ENCODE peak calls at places on chromosomes 7 and 10, in four cellular contexts. One of them, this sample, is unnamed.

GRCh38 chr7:82528577-82529305 is 85.2 kb upstream of the CACNA2D1 start:
- DNase-seq in progenitor cell of endocrine pancreas: no peak
- DNase-seq in fibroblast of the aortic adventitia: peak
- DNase-seq in adrenal gland: no peak
- DNase-seq in this sample: peak

GRCh38 chr10:123997486-123998196 is 95.8 kb downstream of the CHST15 start:
- DNase-seq in fibroblast of the aortic adventitia: peak
- DNase-seq in adrenal gland: peak
- DNase-seq in progenitor cell of endocrine pancreas: no peak
- DNase-seq in this sample: peak

GRCh38 chr7:22954251-22954650 is 59.7 kb downstream of the HYCC1 start:
- DNase-seq in adrenal gland: no peak
- DNase-seq in fibroblast of the aortic adventitia: no peak
- DNase-seq in progenitor cell of endocrine pancreas: no peak
- DNase-seq in this sample: no peak

GRCh38 chr7:100162874-100163533 is 4.5 kb upstream of the TRAPPC14 start:
- DNase-seq in progenitor cell of endocrine pancreas: no peak
- DNase-seq in adrenal gland: no peak
- DNase-seq in fibroblast of the aortic adventitia: no peak
- DNase-seq in this sample: no peak

GRCh38 chr7:135169936-135170222 is 628 bp downstream of the CYREN start:
- DNase-seq in progenitor cell of endocrine pancreas: no peak
- DNase-seq in adrenal gland: no peak
- DNase-seq in fibroblast of the aortic adventitia: peak
- DNase-seq in this sample: no peak

GRCh38 chr7:71974611-71975010 is 437.5 kb downstream of the CALN1 start:
- DNase-seq in fibroblast of the aortic adventitia: no peak
- DNase-seq in adrenal gland: no peak
- DNase-seq in progenitor cell of endocrine pancreas: no peak
- DNase-seq in this sample: no peak

GRCh38 chr7:95430864-95431263 is 4.0 kb downstream of the PON2 start:
- DNase-seq in progenitor cell of endocrine pancreas: no peak
- DNase-seq in fibroblast of the aortic adventitia: no peak
- DNase-seq in adrenal gland: no peak
- DNase-seq in this sample: peak

GRCh38 chr7:31553636-31554035 is 39.7 kb downstream of the ITPRID1 start:
- DNase-seq in adrenal gland: no peak
- DNase-seq in fibroblast of the aortic adventitia: no peak
- DNase-seq in progenitor cell of endocrine pancreas: no peak
- DNase-seq in this sample: no peak

GRCh38 chr10:44240766-44241165 is 144.1 kb downstream of the CXCL12 start:
- DNase-seq in progenitor cell of endocrine pancreas: no peak
- DNase-seq in adrenal gland: no peak
- DNase-seq in fibroblast of the aortic adventitia: peak
- DNase-seq in this sample: no peak

GRCh38 chr10:44909910-44910309 is 1.2 kb upstream of the TMEM72 start:
- DNase-seq in fibroblast of the aortic adventitia: no peak
- DNase-seq in adrenal gland: no peak
- DNase-seq in progenitor cell of endocrine pancreas: no peak
- DNase-seq in this sample: no peak

GRCh38 chr7:81367335-81367801 is 402.5 kb downstream of the HGF start:
- DNase-seq in adrenal gland: no peak
- DNase-seq in progenitor cell of endocrine pancreas: no peak
- DNase-seq in fibroblast of the aortic adventitia: peak
- DNase-seq in this sample: no peak

GRCh38 chr7:157253850-157254249 is 83.0 kb upstream of the DNAJB6 start:
- DNase-seq in fibroblast of the aortic adventitia: no peak
- DNase-seq in progenitor cell of endocrine pancreas: no peak
- DNase-seq in adrenal gland: peak
- DNase-seq in this sample: no peak

GRCh38 chr10:131420867-131421266 is 109.3 kb upstream of the TCERG1L start:
- DNase-seq in fibroblast of the aortic adventitia: no peak
- DNase-seq in adrenal gland: no peak
- DNase-seq in progenitor cell of endocrine pancreas: no peak
- DNase-seq in this sample: no peak

GRCh38 chr7:94904982-94905381 is 2.4 kb upstream of the PPP1R9A start:
- DNase-seq in progenitor cell of endocrine pancreas: no peak
- DNase-seq in fibroblast of the aortic adventitia: no peak
- DNase-seq in adrenal gland: no peak
- DNase-seq in this sample: no peak

GRCh38 chr7:102284399-102284798 is 2.3 kb upstream of the SH2B2 start:
- DNase-seq in fibroblast of the aortic adventitia: no peak
- DNase-seq in progenitor cell of endocrine pancreas: no peak
- DNase-seq in adrenal gland: no peak
- DNase-seq in this sample: no peak

GRCh38 chr7:30183712-30184372 is 49.1 kb downstream of the MTURN start:
- DNase-seq in progenitor cell of endocrine pancreas: no peak
- DNase-seq in adrenal gland: no peak
- DNase-seq in fibroblast of the aortic adventitia: no peak
- DNase-seq in this sample: no peak

GRCh38 chr7:73577627-73578341 is 595 bp downstream of the TBL2 start:
- DNase-seq in adrenal gland: no peak
- DNase-seq in progenitor cell of endocrine pancreas: peak
- DNase-seq in fibroblast of the aortic adventitia: peak
- DNase-seq in this sample: no peak

GRCh38 chr10:34156781-34157425 is 658.2 kb downstream of the PARD3 start:
- DNase-seq in adrenal gland: no peak
- DNase-seq in progenitor cell of endocrine pancreas: no peak
- DNase-seq in fibroblast of the aortic adventitia: peak
- DNase-seq in this sample: peak

GRCh38 chr10:17645591-17646345 is 1.8 kb downstream of the STAM start:
- DNase-seq in progenitor cell of endocrine pancreas: no peak
- DNase-seq in fibroblast of the aortic adventitia: no peak
- DNase-seq in adrenal gland: no peak
- DNase-seq in this sample: no peak

GRCh38 chr10:132196178-132197113 is 9.7 kb downstream of the DPYSL4 start:
- DNase-seq in progenitor cell of endocrine pancreas: no peak
- DNase-seq in fibroblast of the aortic adventitia: no peak
- DNase-seq in adrenal gland: no peak
- DNase-seq in this sample: no peak

GRCh38 chr10:19730071-19730470 is 86.2 kb upstream of the PLXDC2 start:
- DNase-seq in adrenal gland: no peak
- DNase-seq in fibroblast of the aortic adventitia: peak
- DNase-seq in progenitor cell of endocrine pancreas: no peak
- DNase-seq in this sample: peak

GRCh38 chr7:112757337-112757736 is 32.9 kb downstream of the TMEM168 start:
- DNase-seq in fibroblast of the aortic adventitia: no peak
- DNase-seq in progenitor cell of endocrine pancreas: no peak
- DNase-seq in adrenal gland: no peak
- DNase-seq in this sample: no peak

GRCh38 chr7:29039747-29040569 is 81.8 kb upstream of the TRIL start:
- DNase-seq in adrenal gland: no peak
- DNase-seq in fibroblast of the aortic adventitia: peak
- DNase-seq in progenitor cell of endocrine pancreas: no peak
- DNase-seq in this sample: no peak

GRCh38 chr10:62050941-62051433 is 149.5 kb downstream of the ARID5B start:
- DNase-seq in fibroblast of the aortic adventitia: peak
- DNase-seq in progenitor cell of endocrine pancreas: no peak
- DNase-seq in adrenal gland: peak
- DNase-seq in this sample: peak

GRCh38 chr10:5589071-5589962 is 64.6 kb downstream of the CALML3 start:
- DNase-seq in progenitor cell of endocrine pancreas: no peak
- DNase-seq in fibroblast of the aortic adventitia: no peak
- DNase-seq in adrenal gland: no peak
- DNase-seq in this sample: no peak

GRCh38 chr7:27960415-27960814 is 220.2 kb downstream of the JAZF1 start:
- DNase-seq in fibroblast of the aortic adventitia: no peak
- DNase-seq in progenitor cell of endocrine pancreas: no peak
- DNase-seq in adrenal gland: no peak
- DNase-seq in this sample: no peak

GRCh38 chr7:70791341-70791740 is 340.6 kb upstream of the GALNT17 start:
- DNase-seq in adrenal gland: no peak
- DNase-seq in fibroblast of the aortic adventitia: no peak
- DNase-seq in progenitor cell of endocrine pancreas: no peak
- DNase-seq in this sample: no peak

GRCh38 chr10:11245510-11245909 is 227.8 kb downstream of the CELF2 start:
- DNase-seq in fibroblast of the aortic adventitia: no peak
- DNase-seq in adrenal gland: no peak
- DNase-seq in progenitor cell of endocrine pancreas: no peak
- DNase-seq in this sample: no peak

GRCh38 chr10:75739454-75740143 is 308.2 kb downstream of the LRMDA start:
- DNase-seq in progenitor cell of endocrine pancreas: no peak
- DNase-seq in fibroblast of the aortic adventitia: no peak
- DNase-seq in adrenal gland: no peak
- DNase-seq in this sample: no peak

GRCh38 chr10:119301397-119301796 is 94.0 kb downstream of the GRK5 start:
- DNase-seq in adrenal gland: no peak
- DNase-seq in progenitor cell of endocrine pancreas: no peak
- DNase-seq in fibroblast of the aortic adventitia: no peak
- DNase-seq in this sample: no peak

GRCh38 chr7:90661290-90662151 is 65.4 kb downstream of the CDK14 start:
- DNase-seq in progenitor cell of endocrine pancreas: no peak
- DNase-seq in fibroblast of the aortic adventitia: peak
- DNase-seq in adrenal gland: no peak
- DNase-seq in this sample: peak